ENCODE peak calls at places on chromosomes 13 and 19, in seven cellular contexts. G, U, P, J, N, F and M are unnamed samples.
A peak's percentile ranks its signal among the peaks of the same experiment; 100 is the strongest.

GRCh38 chr13:36207672-36208071 is 6.7 kb downstream of the SOHLH2 start:
- DNase-seq in U (no peak), P (no peak), J (no peak), G (peak; percentile 11), F (no peak), N (no peak), M (no peak)

GRCh38 chr19:13226983-13227382 is 76.8 kb downstream of the IER2 start:
- DNase-seq in J (no peak), G (no peak), P (no peak), N (no peak), U (no peak), F (no peak), M (no peak)

GRCh38 chr19:46265217-46265828 is 31.5 kb upstream of the HIF3A start:
- DNase-seq in F (peak; percentile 80), N (peak; percentile 10), J (peak; percentile 59), P (peak; percentile 54), G (peak; percentile 87), U (peak; percentile 72), M (peak; percentile 57)

GRCh38 chr13:52158629-52159158 is 703 bp downstream of the NEK3 start:
- DNase-seq in F (peak; percentile 3), N (no peak), J (peak; percentile 28), P (no peak), G (peak; percentile 62), U (no peak), M (no peak)

GRCh38 chr19:44847144-44848035 is 1.3 kb downstream of the NECTIN2 start:
- DNase-seq in P (no peak), F (no peak), U (no peak), N (no peak), J (peak; percentile 52), G (peak; percentile 40), M (peak; percentile 42)

GRCh38 chr13:105838231-105838630 is 697.2 kb downstream of the EFNB2 start:
- DNase-seq in G (no peak), N (no peak), J (no peak), U (no peak), F (no peak), P (no peak), M (no peak)

GRCh38 chr19:19627716-19628498 is at the start of gene LPAR2:
- DNase-seq in P (peak; percentile 79), N (no peak), F (no peak), J (no peak), G (no peak), U (peak; percentile 42), M (no peak)

GRCh38 chr13:110562696-110563462 is 1.4 kb upstream of the RAB20 start:
- DNase-seq in P (no peak), U (no peak), J (no peak), F (no peak), N (no peak), G (no peak), M (no peak)

GRCh38 chr19:47152632-47153031 is 22.0 kb downstream of the SAE1 start:
- DNase-seq in N (no peak), P (no peak), G (peak; percentile 26), F (no peak), J (no peak), U (no peak), M (no peak)

GRCh38 chr13:99217461-99218101 is 16.9 kb downstream of the UBAC2 start:
- DNase-seq in U (no peak), G (no peak), J (no peak), P (peak; percentile 41), F (no peak), N (no peak), M (no peak)

GRCh38 chr13:30394798-30395191 is 27.5 kb upstream of the UBE2L5 start:
- DNase-seq in J (no peak), G (peak; percentile 46), U (no peak), N (no peak), F (no peak), P (no peak), M (no peak)